ENCODE peak calls at places on chromosomes 5 and 9, in ten cellular contexts. Z, Y, G, S, O, R, M, V, A and N are unnamed samples.

GRCh38 chr5:60482301-60482700 is 217.7 kb downstream of the DEPDC1B start:
- DNase-seq in Z (no peak), Y (no peak), G (no peak), S (no peak), O (no peak), R (no peak), M (no peak), V (no peak), A (no peak), N (no peak)

GRCh38 chr9:110742741-110743371 is 74.3 kb downstream of the MUSK start:
- DNase-seq in Z (peak), Y (no peak), G (no peak), S (no peak), O (no peak), R (no peak), M (peak), V (peak), A (peak), N (peak)

GRCh38 chr9:120944434-120945125 is 18.0 kb upstream of the TRAF1 start:
- DNase-seq in Z (no peak), Y (peak), G (no peak), S (no peak), O (no peak), R (no peak), M (no peak), V (no peak), A (no peak), N (no peak)

GRCh38 chr9:136532799-136533774 is 12.8 kb downstream of the NOTCH1 start:
- DNase-seq in Z (no peak), Y (no peak), G (no peak), S (no peak), O (no peak), R (no peak), M (no peak), V (no peak), A (no peak), N (no peak)

GRCh38 chr5:2003690-2004365 is 121.1 kb upstream of the IRX4 start:
- DNase-seq in Z (no peak), Y (no peak), G (no peak), S (no peak), O (no peak), R (no peak), M (no peak), V (no peak), A (no peak), N (no peak)

GRCh38 chr9:88053888-88054501 is 79.7 kb upstream of the CDK20 start:
- DNase-seq in Z (no peak), Y (no peak), G (no peak), S (no peak), O (no peak), R (no peak), M (no peak), V (no peak), A (no peak), N (no peak)

GRCh38 chr5:91146905-91147600 is 236.1 kb downstream of the ARRDC3 start:
- DNase-seq in Z (no peak), Y (no peak), G (no peak), S (peak), O (no peak), R (no peak), M (no peak), V (no peak), A (no peak), N (no peak)

GRCh38 chr5:115186794-115187193 is 17.1 kb upstream of the TRIM36 start:
- DNase-seq in Z (no peak), Y (no peak), G (no peak), S (no peak), O (no peak), R (no peak), M (no peak), V (peak), A (no peak), N (no peak)

GRCh38 chr9:103649086-103649485 is 445.0 kb upstream of the SMC2 start:
- DNase-seq in Z (no peak), Y (no peak), G (no peak), S (no peak), O (no peak), R (no peak), M (no peak), V (no peak), A (no peak), N (no peak)

GRCh38 chr5:107365355-107366109 is 305.2 kb downstream of the EFNA5 start:
- DNase-seq in Z (no peak), Y (no peak), G (no peak), S (no peak), O (no peak), R (no peak), M (peak), V (no peak), A (peak), N (peak)

GRCh38 chr9:350354-350753 is 135.7 kb downstream of the DOCK8 start:
- DNase-seq in Z (no peak), Y (no peak), G (no peak), S (no peak), O (no peak), R (no peak), M (no peak), V (no peak), A (no peak), N (no peak)

GRCh38 chr9:131254107-131254491 is 22.2 kb downstream of the FAM78A start:
- DNase-seq in Z (no peak), Y (no peak), G (peak), S (peak), O (peak), R (no peak), M (no peak), V (no peak), A (no peak), N (no peak)

GRCh38 chr9:87862536-87863268 is 20.0 kb upstream of the SPATA31E1 start:
- DNase-seq in Z (peak), Y (no peak), G (no peak), S (no peak), O (no peak), R (no peak), M (peak), V (peak), A (peak), N (peak)

GRCh38 chr9:95368377-95369160 is 51.1 kb upstream of the FANCC start:
- DNase-seq in Z (no peak), Y (no peak), G (no peak), S (no peak), O (no peak), R (no peak), M (no peak), V (no peak), A (no peak), N (no peak)

GRCh38 chr5:148146487-148146886 is 21.9 kb upstream of the SPINK14 start:
- DNase-seq in Z (no peak), Y (no peak), G (no peak), S (no peak), O (no peak), R (no peak), M (no peak), V (no peak), A (no peak), N (no peak)

GRCh38 chr5:9391080-9391479 is 154.8 kb downstream of the SEMA5A start:
- DNase-seq in Z (no peak), Y (no peak), G (no peak), S (no peak), O (no peak), R (no peak), M (no peak), V (no peak), A (no peak), N (no peak)

GRCh38 chr5:125006011-125006685 is 259.7 kb upstream of the ZNF608 start:
- DNase-seq in Z (no peak), Y (peak), G (no peak), S (no peak), O (no peak), R (no peak), M (no peak), V (no peak), A (no peak), N (no peak)

GRCh38 chr5:130868186-130868821 is 296.8 kb downstream of the HINT1 start:
- DNase-seq in Z (no peak), Y (no peak), G (no peak), S (no peak), O (no peak), R (no peak), M (peak), V (no peak), A (peak), N (peak)

GRCh38 chr9:131467214-131467935 is 35.3 kb upstream of the POMT1 start:
- DNase-seq in Z (no peak), Y (no peak), G (no peak), S (peak), O (peak), R (no peak), M (no peak), V (no peak), A (no peak), N (no peak)

GRCh38 chr9:134484479-134484878 is 157.1 kb upstream of the COL5A1 start:
- DNase-seq in Z (no peak), Y (no peak), G (peak), S (peak), O (no peak), R (no peak), M (no peak), V (no peak), A (no peak), N (no peak)

GRCh38 chr5:13692172-13692571 is 252.3 kb downstream of the DNAH5 start:
- DNase-seq in Z (no peak), Y (no peak), G (no peak), S (no peak), O (no peak), R (no peak), M (no peak), V (no peak), A (no peak), N (no peak)

GRCh38 chr5:90741022-90741564 is 182.5 kb downstream of the ADGRV1 start:
- DNase-seq in Z (no peak), Y (no peak), G (no peak), S (no peak), O (no peak), R (no peak), M (no peak), V (no peak), A (no peak), N (no peak)

GRCh38 chr9:114318416-114318815 is 4.5 kb upstream of the ORM1 start:
- DNase-seq in Z (no peak), Y (no peak), G (no peak), S (peak), O (no peak), R (no peak), M (no peak), V (no peak), A (no peak), N (no peak)

GRCh38 chr9:107624216-107624948 is 134.8 kb upstream of the KLF4 start:
- DNase-seq in Z (peak), Y (no peak), G (no peak), S (no peak), O (no peak), R (peak), M (no peak), V (peak), A (no peak), N (no peak)

GRCh38 chr9:128819716-128820664 is 1.7 kb downstream of the ENDOG start:
- DNase-seq in Z (peak), Y (no peak), G (peak), S (no peak), O (peak), R (peak), M (no peak), V (peak), A (no peak), N (no peak)

GRCh38 chr9:32069969-32070368 is 314.5 kb upstream of the ACO1 start:
- DNase-seq in Z (no peak), Y (no peak), G (no peak), S (no peak), O (no peak), R (no peak), M (no peak), V (no peak), A (no peak), N (no peak)

GRCh38 chr9:32072568-32072967 is 311.9 kb upstream of the ACO1 start:
- DNase-seq in Z (no peak), Y (no peak), G (no peak), S (no peak), O (no peak), R (no peak), M (no peak), V (no peak), A (no peak), N (no peak)

DNA sequence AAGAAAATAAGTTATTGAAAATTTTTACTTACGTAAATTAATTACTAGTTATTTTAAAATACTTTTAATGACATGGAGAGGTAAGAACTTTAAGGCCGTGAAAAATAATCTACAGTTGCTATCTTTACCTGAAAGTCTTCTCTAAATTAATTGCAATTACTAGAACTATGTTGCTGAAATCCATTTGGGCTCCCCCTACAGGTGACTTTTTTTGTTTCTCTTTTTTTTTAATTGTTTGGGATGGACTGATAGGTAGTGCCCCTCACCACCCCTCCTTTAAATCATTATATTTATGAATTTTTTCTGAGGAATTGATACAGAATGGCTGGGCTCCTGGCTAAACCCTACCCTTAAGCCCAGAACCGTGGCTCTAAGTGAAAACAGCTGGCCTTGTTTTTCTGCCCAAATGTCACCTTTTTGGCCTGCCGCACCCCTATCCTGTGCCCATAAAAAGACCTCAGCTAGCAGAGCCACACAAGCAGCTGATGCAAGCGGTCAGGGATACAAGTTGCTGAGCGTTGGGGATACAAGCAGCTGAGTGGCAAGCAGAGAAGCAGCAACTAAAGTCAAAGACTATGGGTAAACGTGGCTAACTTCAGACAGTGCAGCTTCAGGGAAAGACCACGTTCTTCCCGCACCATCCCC is 315.2 kb upstream of the ACO1 start:
- DNase-seq in Z (no peak), Y (peak), G (no peak), S (no peak), O (no peak), R (no peak), M (no peak), V (no peak), A (no peak), N (no peak)
- TF ChIP-seq CTCF in Z (no peak), Y (peak), G (no peak), S (no peak), O (no peak), R (no peak), M (no peak), V (no peak), A (no peak), N (no peak)

DNA sequence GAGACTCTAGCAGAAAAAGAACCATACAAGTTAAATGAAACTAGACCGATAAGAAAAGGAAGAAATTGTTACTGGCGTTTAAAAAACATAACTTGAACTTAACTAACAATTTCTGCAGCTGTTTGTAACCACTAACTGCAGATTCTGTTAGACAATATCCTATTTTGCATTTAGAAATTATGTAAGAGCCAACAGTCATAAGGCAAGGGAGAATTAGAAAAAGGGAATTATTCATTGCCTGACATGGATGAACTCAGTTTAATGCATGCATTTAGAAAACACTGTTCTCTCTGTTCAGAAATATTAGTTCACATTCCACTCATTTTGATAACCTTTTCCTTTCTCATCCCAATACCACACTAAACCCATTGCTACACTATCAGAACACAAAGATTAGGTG is 96.4 kb downstream of the FNBP1 start:
- DNase-seq in Z (no peak), Y (no peak), G (no peak), S (no peak), O (no peak), R (no peak), M (no peak), V (no peak), A (no peak), N (no peak)
- H3K4me3 ChIP-seq in Z (no peak), Y (no peak), G (no peak), S (no peak), O (no peak), R (no peak), M (no peak), V (no peak), A (no peak), N (no peak)

GRCh38 chr5:143762636-143763035 is 49.3 kb upstream of the HMHB1 start:
- DNase-seq in Z (no peak), Y (no peak), G (no peak), S (no peak), O (no peak), R (no peak), M (no peak), V (no peak), A (no peak), N (no peak)
- TF ChIP-seq CTCF in Z (no peak), Y (no peak), G (no peak), S (no peak), O (no peak), R (no peak), M (no peak), V (no peak), A (no peak), N (no peak)

GRCh38 chr9:36040271-36040925 is 3.7 kb downstream of the RECK start:
- DNase-seq in Z (peak), Y (no peak), G (no peak), S (no peak), O (no peak), R (no peak), M (no peak), V (no peak), A (no peak), N (no peak)
- H3K4me3 ChIP-seq in Z (peak), Y (no peak), G (no peak), S (no peak), O (no peak), R (no peak), M (no peak), V (peak), A (no peak), N (peak)

GRCh38 chr5:113124914-113125313 is 148.3 kb downstream of the DCP2 start:
- DNase-seq in Z (no peak), Y (no peak), G (no peak), S (no peak), O (no peak), R (no peak), M (no peak), V (no peak), A (no peak), N (no peak)

GRCh38 chr5:113119271-113119924 is 142.8 kb downstream of the DCP2 start:
- DNase-seq in Z (peak), Y (no peak), G (peak), S (peak), O (peak), R (peak), M (no peak), V (peak), A (no peak), N (no peak)

GRCh38 chr5:113118765-113119164 is 142.2 kb downstream of the DCP2 start:
- DNase-seq in Z (no peak), Y (no peak), G (peak), S (no peak), O (peak), R (no peak), M (no peak), V (no peak), A (no peak), N (no peak)

GRCh38 chr5:113123563-113123962 is 147.0 kb downstream of the DCP2 start:
- DNase-seq in Z (no peak), Y (no peak), G (no peak), S (no peak), O (no peak), R (no peak), M (peak), V (no peak), A (no peak), N (no peak)

DNA sequence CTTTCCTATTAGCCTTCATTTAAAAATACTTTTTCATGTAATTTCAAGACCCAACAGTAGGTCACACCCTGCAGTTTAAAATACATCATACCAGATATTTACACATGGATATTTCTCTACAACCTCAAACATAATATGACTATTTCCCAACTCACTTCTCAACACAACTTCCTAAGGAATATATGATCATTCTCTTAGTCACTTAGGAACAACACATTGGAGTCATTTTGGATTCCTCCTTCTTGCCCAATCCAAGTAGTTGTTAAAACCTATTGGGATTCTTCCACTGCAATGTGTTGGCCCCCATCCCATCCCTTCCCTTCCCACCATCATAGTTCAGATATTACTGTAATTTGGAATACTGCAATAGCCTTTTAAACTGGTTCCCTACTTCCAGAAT is 145.5 kb downstream of the DCP2 start:
- DNase-seq in Z (peak), Y (no peak), G (peak), S (no peak), O (peak), R (no peak), M (peak), V (peak), A (no peak), N (peak)
- TF ChIP-seq CTCF in Z (no peak), Y (no peak), G (no peak), S (no peak), O (no peak), R (no peak), M (no peak), V (no peak), A (no peak), N (no peak)

GRCh38 chr5:478982-479535 is 36.1 kb downstream of the EXOC3 start:
- DNase-seq in Z (no peak), Y (no peak), G (no peak), S (no peak), O (no peak), R (no peak), M (no peak), V (no peak), A (no peak), N (no peak)
- H3K4me3 ChIP-seq in Z (no peak), Y (no peak), G (no peak), S (no peak), O (no peak), R (no peak), M (no peak), V (no peak), A (no peak), N (no peak)

GRCh38 chr9:132507670-132508469 is 74.5 kb upstream of the BARHL1 start:
- DNase-seq in Z (peak), Y (peak), G (peak), S (peak), O (peak), R (peak), M (peak), V (peak), A (peak), N (peak)
- TF ChIP-seq CTCF in Z (peak), Y (peak), G (peak), S (peak), O (peak), R (peak), M (peak), V (peak), A (peak), N (peak)

GRCh38 chr5:133792025-133792424 is 176.4 kb downstream of the C5orf15 start:
- DNase-seq in Z (no peak), Y (no peak), G (no peak), S (no peak), O (no peak), R (no peak), M (no peak), V (no peak), A (no peak), N (no peak)
- H3K4me3 ChIP-seq in Z (no peak), Y (no peak), G (no peak), S (no peak), O (no peak), R (no peak), M (no peak), V (no peak), A (no peak), N (no peak)